ENCODE peak calls at places on chromosomes 1 and 21, in five cellular contexts. One of them, this sample, is unnamed.

GRCh38 chr1:205515781-205516253 is 11.3 kb downstream of the CDK18 start:
- DNase-seq in AG09309: no peak
- DNase-seq in GM12865: no peak
- DNase-seq in NB4: no peak
- DNase-seq in WTC11: no peak
- DNase-seq in this sample: no peak

GRCh38 chr21:15421947-15422346 is 307.8 kb upstream of the USP25 start:
- DNase-seq in AG09309: no peak
- DNase-seq in WTC11: no peak
- DNase-seq in GM12865: no peak
- DNase-seq in NB4: no peak
- DNase-seq in this sample: no peak

GRCh38 chr1:27342778-27343638 is 1.2 kb downstream of the SYTL1 start:
- DNase-seq in NB4: peak; percentile 97
- DNase-seq in WTC11: peak; percentile 39
- DNase-seq in AG09309: no peak
- DNase-seq in GM12865: peak; percentile 70
- DNase-seq in this sample: peak; percentile 51

GRCh38 chr1:15870421-15870820 is 22.9 kb downstream of the SPEN start:
- DNase-seq in WTC11: no peak
- DNase-seq in GM12865: no peak
- DNase-seq in NB4: no peak
- DNase-seq in AG09309: no peak
- DNase-seq in this sample: no peak

GRCh38 chr21:18495553-18495952 is 92.0 kb upstream of the TMPRSS15 start:
- DNase-seq in NB4: no peak
- DNase-seq in WTC11: no peak
- DNase-seq in GM12865: no peak
- DNase-seq in AG09309: no peak
- DNase-seq in this sample: no peak

GRCh38 chr1:9167638-9168037 is 38.7 kb upstream of the GPR157 start:
- DNase-seq in WTC11: no peak
- DNase-seq in AG09309: no peak
- DNase-seq in GM12865: no peak
- DNase-seq in NB4: no peak
- DNase-seq in this sample: no peak

GRCh38 chr21:44420416-44421205 is 34.7 kb upstream of the LRRC3 start:
- DNase-seq in AG09309: no peak
- DNase-seq in WTC11: no peak
- DNase-seq in GM12865: no peak
- DNase-seq in NB4: no peak
- DNase-seq in this sample: no peak

GRCh38 chr1:47745725-47746609 is 251.2 kb downstream of the TRABD2B start:
- DNase-seq in GM12865: no peak
- DNase-seq in AG09309: no peak
- DNase-seq in WTC11: no peak
- DNase-seq in NB4: no peak
- DNase-seq in this sample: no peak

GRCh38 chr1:49104575-49104974 is 327.9 kb upstream of the BEND5 start:
- DNase-seq in GM12865: no peak
- DNase-seq in NB4: no peak
- DNase-seq in WTC11: no peak
- DNase-seq in AG09309: no peak
- DNase-seq in this sample: peak; percentile 24

GRCh38 chr1:181113061-181113695 is 24.7 kb downstream of the IER5 start:
- DNase-seq in AG09309: no peak
- DNase-seq in NB4: no peak
- DNase-seq in GM12865: no peak
- DNase-seq in WTC11: no peak
- DNase-seq in this sample: peak; percentile 61

GRCh38 chr1:41363632-41364320 is 2.5 kb downstream of the FOXO6 start:
- DNase-seq in AG09309: no peak
- DNase-seq in WTC11: no peak
- DNase-seq in NB4: no peak
- DNase-seq in GM12865: no peak
- DNase-seq in this sample: no peak

GRCh38 chr1:10900691-10901090 is 104.2 kb upstream of the CASZ1 start:
- DNase-seq in WTC11: no peak
- DNase-seq in AG09309: no peak
- DNase-seq in GM12865: no peak
- DNase-seq in NB4: peak; percentile 70
- DNase-seq in this sample: no peak

GRCh38 chr1:3017440-3018050 is 3.7 kb upstream of the ACTRT2 start:
- DNase-seq in GM12865: no peak
- DNase-seq in AG09309: no peak
- DNase-seq in NB4: no peak
- DNase-seq in WTC11: no peak
- DNase-seq in this sample: no peak

GRCh38 chr1:213244664-213245091 is 193.6 kb downstream of the RPS6KC1 start:
- DNase-seq in NB4: peak; percentile 65
- DNase-seq in AG09309: peak; percentile 33
- DNase-seq in GM12865: peak; percentile 68
- DNase-seq in WTC11: no peak
- DNase-seq in this sample: peak; percentile 64

GRCh38 chr1:65717815-65718454 is 74.8 kb upstream of the PDE4B start:
- DNase-seq in GM12865: peak; percentile 16
- DNase-seq in AG09309: peak; percentile 42
- DNase-seq in NB4: peak; percentile 12
- DNase-seq in WTC11: no peak
- DNase-seq in this sample: peak; percentile 21
- TF ChIP-seq CTCF in GM12865: no peak
- TF ChIP-seq CTCF in AG09309: peak; percentile 49
- TF ChIP-seq CTCF in NB4: no peak
- TF ChIP-seq CTCF in WTC11: no peak
- TF ChIP-seq CTCF in this sample: no peak

DNA sequence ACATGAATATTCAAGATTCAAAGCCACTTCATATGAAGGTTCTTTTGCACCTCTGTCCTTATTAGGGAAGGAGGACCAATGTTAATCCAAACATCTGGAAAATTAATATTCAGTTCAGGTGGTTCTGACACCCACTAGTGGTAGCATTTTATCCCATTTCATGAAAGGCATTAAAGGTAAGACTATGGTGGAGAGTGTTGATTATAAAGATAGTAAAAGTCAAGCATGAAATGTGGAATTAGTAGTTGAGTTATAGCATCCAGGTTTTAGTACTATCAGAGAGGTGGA is 17.5 kb upstream of the YTHDF2 start:
- DNase-seq in NB4: no peak
- DNase-seq in GM12865: no peak
- DNase-seq in AG09309: no peak
- DNase-seq in WTC11: no peak
- DNase-seq in this sample: no peak
- TF ChIP-seq CTCF in NB4: no peak
- TF ChIP-seq CTCF in GM12865: no peak
- TF ChIP-seq CTCF in AG09309: no peak
- TF ChIP-seq CTCF in WTC11: no peak
- TF ChIP-seq CTCF in this sample: no peak

DNA sequence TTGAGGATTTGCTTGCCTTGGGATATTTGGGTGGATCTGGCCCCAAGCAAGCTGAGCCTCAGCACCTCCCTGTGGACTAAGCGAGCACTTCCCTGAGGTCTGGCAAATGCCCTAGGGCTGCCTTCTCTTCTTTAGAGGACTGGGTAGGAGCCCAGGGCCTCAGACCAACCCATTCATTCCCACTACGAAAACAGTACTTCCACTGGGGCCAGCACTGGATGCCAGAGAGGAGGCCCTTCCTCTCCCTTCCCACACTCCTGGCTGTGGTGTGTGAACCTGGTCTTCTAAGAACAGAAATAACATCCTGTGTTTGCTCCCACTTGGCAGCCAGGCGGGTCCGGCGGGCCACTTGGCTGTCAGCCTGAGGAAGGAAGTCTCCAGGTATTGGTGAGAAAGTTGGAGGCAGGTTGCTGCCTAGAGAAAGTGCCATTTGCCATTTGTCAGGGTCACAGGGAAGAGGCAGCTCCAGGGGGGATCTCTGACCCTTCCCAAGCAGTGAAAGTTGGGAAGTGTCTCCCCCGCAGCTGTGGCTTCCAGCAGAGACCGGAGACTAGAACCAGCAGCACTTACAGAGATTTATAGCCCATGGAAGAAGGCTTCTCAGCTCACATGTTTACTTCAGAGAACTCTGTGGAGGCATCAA is 323.5 kb downstream of the SIPA1L2 start:
- DNase-seq in NB4: peak; percentile 9
- DNase-seq in AG09309: no peak
- DNase-seq in GM12865: no peak
- DNase-seq in WTC11: peak; percentile 35
- DNase-seq in this sample: no peak
- TF ChIP-seq CTCF in NB4: no peak
- TF ChIP-seq CTCF in AG09309: peak; percentile 39
- TF ChIP-seq CTCF in GM12865: no peak
- TF ChIP-seq CTCF in WTC11: no peak
- TF ChIP-seq CTCF in this sample: no peak

GRCh38 chr1:51341876-51342496 is 11.6 kb upstream of the TTC39A start:
- DNase-seq in NB4: peak; percentile 57
- DNase-seq in AG09309: no peak
- DNase-seq in WTC11: no peak
- DNase-seq in GM12865: peak; percentile 58
- DNase-seq in this sample: no peak
- TF ChIP-seq CTCF in NB4: peak; percentile 51
- TF ChIP-seq CTCF in AG09309: no peak
- TF ChIP-seq CTCF in WTC11: no peak
- TF ChIP-seq CTCF in GM12865: peak; percentile 20
- TF ChIP-seq CTCF in this sample: no peak

DNA sequence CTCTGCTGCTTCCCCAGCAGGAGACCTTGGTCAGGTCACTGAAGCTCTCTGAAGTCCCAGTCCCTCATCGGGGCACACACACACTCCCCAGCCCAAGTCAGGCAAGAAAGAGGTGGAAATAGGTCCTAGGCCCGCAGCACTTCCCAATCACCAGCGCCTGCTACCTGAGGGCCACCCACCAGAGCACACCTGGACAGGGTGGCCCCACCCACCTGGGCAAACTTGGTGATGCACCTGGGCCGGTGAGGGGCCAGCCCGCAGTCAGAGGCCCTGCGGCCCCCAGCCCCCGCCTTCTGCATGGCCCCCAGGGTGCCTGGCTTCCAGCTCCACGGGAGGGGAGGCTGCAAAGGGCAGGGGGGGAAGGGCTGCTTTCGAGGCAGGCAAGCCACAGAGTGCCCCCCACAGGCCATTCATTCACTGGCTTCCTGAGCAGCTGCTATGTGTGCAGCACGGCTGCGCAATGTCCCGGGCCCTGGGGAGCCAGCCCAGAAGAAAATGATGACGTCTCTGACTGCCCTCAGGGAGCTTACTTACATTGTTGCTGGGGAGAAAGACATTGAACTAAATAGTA is 4.7 kb downstream of the SH2D5 start:
- DNase-seq in AG09309: no peak
- DNase-seq in NB4: peak; percentile 61
- DNase-seq in WTC11: peak; percentile 68
- DNase-seq in GM12865: peak; percentile 21
- DNase-seq in this sample: no peak
- TF ChIP-seq CTCF in AG09309: no peak
- TF ChIP-seq CTCF in NB4: peak; percentile 20
- TF ChIP-seq CTCF in WTC11: no peak
- TF ChIP-seq CTCF in GM12865: peak; percentile 4
- TF ChIP-seq CTCF in this sample: no peak

GRCh38 chr1:234608026-234608719 is 1.8 kb downstream of the IRF2BP2 start:
- DNase-seq in NB4: peak; percentile 92
- DNase-seq in AG09309: no peak
- DNase-seq in WTC11: peak; percentile 56
- DNase-seq in GM12865: peak; percentile 93
- DNase-seq in this sample: peak; percentile 81
- TF ChIP-seq CTCF in NB4: no peak
- TF ChIP-seq CTCF in AG09309: no peak
- TF ChIP-seq CTCF in WTC11: no peak
- TF ChIP-seq CTCF in GM12865: no peak
- TF ChIP-seq CTCF in this sample: no peak